ENCODE peak calls at places on chromosomes 2 and 18, in four cellular contexts. One of them, this sample, is unnamed.

GRCh38 chr2:174007010-174007409 is 41.8 kb upstream of the SP3 start:
- DNase-seq in HCT116: no peak
- DNase-seq in HepG2: no peak
- DNase-seq in K562: no peak
- DNase-seq in this sample: no peak

GRCh38 chr2:5693288-5694015 is 1.3 kb downstream of the SOX11 start:
- DNase-seq in HCT116: no peak
- DNase-seq in HepG2: no peak
- DNase-seq in K562: no peak
- DNase-seq in this sample: no peak

GRCh38 chr2:41954304-41955291 is 93.2 kb upstream of the PKDCC start:
- DNase-seq in HCT116: no peak
- DNase-seq in HepG2: no peak
- DNase-seq in K562: no peak
- DNase-seq in this sample: no peak

GRCh38 chr2:179195146-179195545 is 69.5 kb downstream of the SESTD1 start:
- DNase-seq in HCT116: no peak
- DNase-seq in HepG2: no peak
- DNase-seq in K562: no peak
- DNase-seq in this sample: no peak

GRCh38 chr18:3869848-3870247 is 419.9 kb downstream of the TGIF1 start:
- DNase-seq in HCT116: peak
- DNase-seq in HepG2: peak
- DNase-seq in K562: no peak
- DNase-seq in this sample: peak

GRCh38 chr2:147416099-147416498 is 428.7 kb upstream of the ACVR2A start:
- DNase-seq in HCT116: no peak
- DNase-seq in HepG2: peak
- DNase-seq in K562: no peak
- DNase-seq in this sample: no peak

GRCh38 chr2:70790079-70790963 is at the start of gene FIGLA:
- DNase-seq in HCT116: no peak
- DNase-seq in HepG2: no peak
- DNase-seq in K562: no peak
- DNase-seq in this sample: no peak

GRCh38 chr2:137659616-137660015 is 304.7 kb upstream of the HNMT start:
- DNase-seq in HCT116: no peak
- DNase-seq in HepG2: peak
- DNase-seq in K562: no peak
- DNase-seq in this sample: no peak

GRCh38 chr2:11904029-11904428 is 157.6 kb downstream of the LPIN1 start:
- DNase-seq in HCT116: no peak
- DNase-seq in HepG2: no peak
- DNase-seq in K562: no peak
- DNase-seq in this sample: no peak

GRCh38 chr2:156765043-156765442 is 328.9 kb downstream of the GPD2 start:
- DNase-seq in HCT116: no peak
- DNase-seq in HepG2: no peak
- DNase-seq in K562: no peak
- DNase-seq in this sample: no peak

GRCh38 chr2:237639441-237640220 is 12.2 kb downstream of the LRRFIP1 start:
- DNase-seq in HCT116: no peak
- DNase-seq in HepG2: peak
- DNase-seq in K562: no peak
- DNase-seq in this sample: no peak

GRCh38 chr2:173249661-173250641 is 104.7 kb upstream of the CDCA7 start:
- DNase-seq in HCT116: no peak
- DNase-seq in HepG2: no peak
- DNase-seq in K562: no peak
- DNase-seq in this sample: no peak

GRCh38 chr2:178917555-178917954 is 110.3 kb upstream of the TTN start:
- DNase-seq in HCT116: no peak
- DNase-seq in HepG2: no peak
- DNase-seq in K562: no peak
- DNase-seq in this sample: no peak

GRCh38 chr18:49744395-49744987 is 68.8 kb downstream of the ACAA2 start:
- DNase-seq in HCT116: no peak
- DNase-seq in HepG2: no peak
- DNase-seq in K562: no peak
- DNase-seq in this sample: no peak

GRCh38 chr2:237721828-237722227 is 76.8 kb upstream of the RBM44 start:
- DNase-seq in HCT116: no peak
- DNase-seq in HepG2: no peak
- DNase-seq in K562: no peak
- DNase-seq in this sample: no peak

GRCh38 chr18:75351409-75351808 is 76.1 kb downstream of the SMIM21 start:
- DNase-seq in HCT116: no peak
- DNase-seq in HepG2: no peak
- DNase-seq in K562: no peak
- DNase-seq in this sample: no peak

GRCh38 chr2:173713904-173714555 is 251.1 kb downstream of the SP3 start:
- DNase-seq in HCT116: no peak
- DNase-seq in HepG2: no peak
- DNase-seq in K562: no peak
- DNase-seq in this sample: no peak

GRCh38 chr18:46506974-46507373 is 150.0 kb downstream of the LOXHD1 start:
- DNase-seq in HCT116: no peak
- DNase-seq in HepG2: no peak
- DNase-seq in K562: peak
- DNase-seq in this sample: no peak

GRCh38 chr18:62621546-62621945 is 93.8 kb upstream of the PHLPP1 start:
- DNase-seq in HCT116: no peak
- DNase-seq in HepG2: no peak
- DNase-seq in K562: no peak
- DNase-seq in this sample: no peak

GRCh38 chr2:105114551-105114950 is 76.7 kb downstream of the MRPS9 start:
- DNase-seq in HCT116: peak
- DNase-seq in HepG2: peak
- DNase-seq in K562: peak
- DNase-seq in this sample: peak

GRCh38 chr2:39069890-39070289 is 51.0 kb downstream of the SOS1 start:
- DNase-seq in HCT116: no peak
- DNase-seq in HepG2: no peak
- DNase-seq in K562: no peak
- DNase-seq in this sample: no peak

GRCh38 chr2:168058675-168059074 is 188.7 kb downstream of the STK39 start:
- DNase-seq in HCT116: no peak
- DNase-seq in HepG2: no peak
- DNase-seq in K562: no peak
- DNase-seq in this sample: no peak
- TF ChIP-seq POLR2AphosphoS5 in HCT116: no peak
- TF ChIP-seq POLR2AphosphoS5 in HepG2: no peak
- TF ChIP-seq POLR2AphosphoS5 in K562: no peak
- TF ChIP-seq POLR2AphosphoS5 in this sample: no peak

GRCh38 chr2:218897394-218898108 is 16.9 kb downstream of the WNT10A start:
- DNase-seq in HCT116: no peak
- DNase-seq in HepG2: no peak
- DNase-seq in K562: no peak
- DNase-seq in this sample: no peak
- TF ChIP-seq TCF7L2 in HCT116: no peak
- TF ChIP-seq TCF7L2 in HepG2: no peak
- TF ChIP-seq TCF7L2 in K562: no peak
- TF ChIP-seq TCF7L2 in this sample: no peak

GRCh38 chr2:230684222-230685164 is 28.1 kb upstream of the CAB39 start:
- DNase-seq in HCT116: peak
- DNase-seq in HepG2: peak
- DNase-seq in K562: no peak
- DNase-seq in this sample: peak

GRCh38 chr2:230685165-230685560 is 27.5 kb upstream of the CAB39 start:
- DNase-seq in HCT116: no peak
- DNase-seq in HepG2: no peak
- DNase-seq in K562: no peak
- DNase-seq in this sample: no peak

GRCh38 chr2:230690439-230690838 is 22.2 kb upstream of the CAB39 start:
- DNase-seq in HCT116: no peak
- DNase-seq in HepG2: no peak
- DNase-seq in K562: no peak
- DNase-seq in this sample: no peak

GRCh38 chr2:230691005-230691647 is 21.5 kb upstream of the CAB39 start:
- DNase-seq in HCT116: peak
- DNase-seq in HepG2: peak
- DNase-seq in K562: no peak
- DNase-seq in this sample: no peak

DNA sequence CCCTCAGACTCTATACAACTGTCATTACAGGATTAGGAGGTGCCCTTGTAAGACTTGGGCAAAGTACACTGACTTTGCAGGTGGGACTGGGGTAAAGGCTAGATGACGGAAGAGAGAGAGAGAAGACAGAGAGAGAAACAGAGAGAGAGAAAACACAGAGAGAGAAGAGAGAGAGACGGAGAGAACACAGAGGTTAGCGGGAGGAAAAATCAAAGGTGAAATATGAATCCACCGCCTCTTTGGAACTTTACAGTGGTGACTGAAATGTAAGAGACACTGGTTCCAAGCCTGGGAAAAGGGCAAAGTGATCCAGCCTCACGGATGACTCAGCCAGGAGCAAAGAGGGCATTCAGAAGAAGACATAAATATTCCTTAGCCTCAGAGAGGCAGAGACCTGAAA is 25.1 kb upstream of the CAB39 start:
- DNase-seq in HCT116: peak
- DNase-seq in HepG2: no peak
- DNase-seq in K562: no peak
- DNase-seq in this sample: no peak
- H3K27ac ChIP-seq in HCT116: peak
- H3K27ac ChIP-seq in HepG2: no peak
- H3K27ac ChIP-seq in K562: no peak
- H3K27ac ChIP-seq in this sample: no peak

GRCh38 chr18:77131652-77132368 is 773 bp downstream of the MBP start:
- DNase-seq in HCT116: no peak
- DNase-seq in HepG2: no peak
- DNase-seq in K562: no peak
- DNase-seq in this sample: no peak
- TF ChIP-seq POLR2AphosphoS5 in HCT116: no peak
- TF ChIP-seq POLR2AphosphoS5 in HepG2: no peak
- TF ChIP-seq POLR2AphosphoS5 in K562: no peak
- TF ChIP-seq POLR2AphosphoS5 in this sample: peak

GRCh38 chr2:66443183-66443976 is 8.5 kb downstream of the MEIS1 start:
- DNase-seq in HCT116: no peak
- DNase-seq in HepG2: no peak
- DNase-seq in K562: no peak
- DNase-seq in this sample: no peak

GRCh38 chr2:66446178-66446860 is 11.4 kb downstream of the MEIS1 start:
- DNase-seq in HCT116: no peak
- DNase-seq in HepG2: no peak
- DNase-seq in K562: no peak
- DNase-seq in this sample: no peak

GRCh38 chr2:66445076-66445724 is 10.3 kb downstream of the MEIS1 start:
- DNase-seq in HCT116: no peak
- DNase-seq in HepG2: no peak
- DNase-seq in K562: no peak
- DNase-seq in this sample: no peak

GRCh38 chr2:66445781-66446177 is 10.9 kb downstream of the MEIS1 start:
- DNase-seq in HCT116: no peak
- DNase-seq in HepG2: no peak
- DNase-seq in K562: no peak
- DNase-seq in this sample: no peak

GRCh38 chr2:66443977-66444855 is 9.3 kb downstream of the MEIS1 start:
- DNase-seq in HCT116: no peak
- DNase-seq in HepG2: no peak
- DNase-seq in K562: no peak
- DNase-seq in this sample: no peak
- TF ChIP-seq TCF7L2 in HCT116: no peak
- TF ChIP-seq TCF7L2 in HepG2: no peak
- TF ChIP-seq TCF7L2 in K562: no peak
- TF ChIP-seq TCF7L2 in this sample: no peak

GRCh38 chr2:223072826-223073225 is 20.8 kb downstream of the KCNE4 start:
- DNase-seq in HCT116: no peak
- DNase-seq in HepG2: no peak
- DNase-seq in K562: no peak
- DNase-seq in this sample: no peak

GRCh38 chr2:223079925-223080324 is 27.9 kb downstream of the KCNE4 start:
- DNase-seq in HCT116: no peak
- DNase-seq in HepG2: no peak
- DNase-seq in K562: no peak
- DNase-seq in this sample: no peak

GRCh38 chr2:223076573-223076972 is 24.6 kb downstream of the KCNE4 start:
- DNase-seq in HCT116: no peak
- DNase-seq in HepG2: no peak
- DNase-seq in K562: no peak
- DNase-seq in this sample: no peak

GRCh38 chr2:223078482-223078881 is 26.5 kb downstream of the KCNE4 start:
- DNase-seq in HCT116: no peak
- DNase-seq in HepG2: no peak
- DNase-seq in K562: no peak
- DNase-seq in this sample: no peak

GRCh38 chr2:223075301-223076270 is 23.6 kb downstream of the KCNE4 start:
- DNase-seq in HCT116: no peak
- DNase-seq in HepG2: no peak
- DNase-seq in K562: no peak
- DNase-seq in this sample: no peak
- H3K27ac ChIP-seq in HCT116: no peak
- H3K27ac ChIP-seq in HepG2: no peak
- H3K27ac ChIP-seq in K562: no peak
- H3K27ac ChIP-seq in this sample: no peak

GRCh38 chr2:240441326-240441992 is 6.0 kb downstream of the GPC1 start:
- DNase-seq in HCT116: no peak
- DNase-seq in HepG2: no peak
- DNase-seq in K562: no peak
- DNase-seq in this sample: no peak
- TF ChIP-seq POLR2AphosphoS5 in HCT116: no peak
- TF ChIP-seq POLR2AphosphoS5 in HepG2: no peak
- TF ChIP-seq POLR2AphosphoS5 in K562: no peak
- TF ChIP-seq POLR2AphosphoS5 in this sample: no peak

GRCh38 chr2:128401680-128402079 is 83.0 kb upstream of the HS6ST1 start:
- DNase-seq in HCT116: no peak
- DNase-seq in HepG2: no peak
- DNase-seq in K562: no peak
- DNase-seq in this sample: no peak
- TF ChIP-seq TCF7L2 in HCT116: no peak
- TF ChIP-seq TCF7L2 in HepG2: no peak
- TF ChIP-seq TCF7L2 in K562: no peak
- TF ChIP-seq TCF7L2 in this sample: no peak